ENCODE peak calls at places on chromosomes 11 and 22, in four cellular contexts. J is tibial nerve, I is fibroblast of the aortic adventitia, Q is kidney epithelial cell. A is an unnamed sample.

GRCh38 chr11:93933230-93933629 is 82.8 kb upstream of the VSTM5 start:
- DNase-seq in I (peak), Q (no peak), J (no peak), A (no peak)

GRCh38 chr22:50059185-50059880 is 1.2 kb upstream of the TTLL8 start:
- DNase-seq in J (no peak), Q (no peak), I (peak), A (no peak)

GRCh38 chr11:88015170-88015569 is 160.1 kb downstream of the RAB38 start:
- DNase-seq in Q (no peak), J (no peak), I (no peak), A (no peak)

GRCh38 chr11:15716550-15716949 is 601.8 kb downstream of the INSC start:
- DNase-seq in Q (no peak), I (no peak), J (no peak), A (no peak)

GRCh38 chr11:2571598-2572281 is 126.9 kb downstream of the KCNQ1 start:
- DNase-seq in Q (no peak), I (no peak), J (no peak), A (no peak)

GRCh38 chr11:130068986-130069683 is 559 bp upstream of the APLP2 start:
- DNase-seq in Q (peak), I (peak), J (peak), A (peak)

GRCh38 chr22:39462443-39463147 is 5.8 kb downstream of the MGAT3 start:
- DNase-seq in J (no peak), Q (no peak), I (no peak), A (no peak)

GRCh38 chr11:109109150-109109549 is 312.8 kb upstream of the C11orf87 start:
- DNase-seq in I (no peak), Q (no peak), J (no peak), A (no peak)

GRCh38 chr22:24841261-24841660 is 35.2 kb downstream of the SGSM1 start:
- DNase-seq in Q (no peak), J (no peak), I (no peak), A (no peak)

GRCh38 chr11:110093407-110094297 is 460 bp downstream of the ZC3H12C start:
- DNase-seq in I (peak), J (peak), Q (no peak), A (no peak)

GRCh38 chr22:17423616-17424015 is 54.4 kb downstream of the CECR2 start:
- DNase-seq in J (no peak), I (no peak), Q (no peak), A (no peak)